ENCODE peak calls at places on chromosomes 3 and 15, in four cellular contexts. Q is lower lobe of right lung, V is Peyer's patch, G is A549. Y is an unnamed sample.

GRCh38 chr3:112446343-112446742 is 52.9 kb downstream of the BTLA start:
- DNase-seq in G (no peak), Q (no peak), V (no peak), Y (no peak)

GRCh38 chr3:153463895-153464294 is 301.9 kb downstream of the RAP2B start:
- DNase-seq in Q (no peak), G (no peak), V (no peak), Y (no peak)

GRCh38 chr3:39062180-39062579 is 10.4 kb downstream of the WDR48 start:
- DNase-seq in G (no peak), Q (no peak), V (no peak), Y (no peak)

GRCh38 chr15:48541659-48542334 is 103.7 kb downstream of the FBN1 start:
- DNase-seq in G (no peak), Q (no peak), V (no peak), Y (no peak)

GRCh38 chr15:94119923-94120775 is 111.2 kb upstream of the MCTP2 start:
- DNase-seq in G (peak; percentile 51), V (no peak), Q (no peak), Y (peak; percentile 45)

GRCh38 chr3:76490064-76490463 is 549.8 kb upstream of the ROBO2 start:
- DNase-seq in V (no peak), Q (no peak), G (no peak), Y (no peak)

GRCh38 chr15:68484696-68485400 is 52.9 kb upstream of the ITGA11 start:
- DNase-seq in V (no peak), Q (no peak), G (no peak), Y (no peak)

GRCh38 chr15:68298882-68299381 is 21.4 kb downstream of the FEM1B start:
- DNase-seq in G (no peak), V (no peak), Q (no peak), Y (no peak)

GRCh38 chr3:179671709-179672337 is 19.0 kb downstream of the USP13 start:
- DNase-seq in V (no peak), G (no peak), Q (no peak), Y (no peak)

GRCh38 chr3:13277130-13277783 is 142.9 kb downstream of the NUP210 start:
- DNase-seq in V (peak; percentile 32), G (no peak), Q (peak; percentile 15), Y (no peak)

GRCh38 chr3:129383292-129383860 is 45.1 kb downstream of the EFCAB12 start:
- DNase-seq in Q (no peak), V (no peak), G (peak; percentile 76), Y (no peak)

GRCh38 chr3:121436641-121437040 is 109.1 kb downstream of the POLQ start:
- DNase-seq in Q (no peak), G (no peak), V (no peak), Y (no peak)

GRCh38 chr15:34365073-34365825 is 1.7 kb downstream of the LPCAT4 start:
- DNase-seq in G (no peak), Q (no peak), V (no peak), Y (no peak)

GRCh38 chr3:32472716-32473115 is 29.9 kb downstream of the CMTM6 start:
- DNase-seq in G (no peak), V (no peak), Q (no peak), Y (no peak)

GRCh38 chr15:51286816-51287215 is 51.6 kb downstream of the CYP19A1 start:
- DNase-seq in V (no peak), G (no peak), Q (no peak), Y (no peak)
- TF ChIP-seq CTCF in V (no peak), G (no peak), Q (peak; percentile 20), Y (no peak)

GRCh38 chr3:52314495-52314894 is 1.6 kb upstream of the DNAH1 start:
- DNase-seq in Q (no peak), G (no peak), V (no peak), Y (peak; percentile 37)

GRCh38 chr3:52317601-52318000 is 1.5 kb downstream of the DNAH1 start:
- DNase-seq in Q (peak; percentile 84), G (no peak), V (peak; percentile 73), Y (peak; percentile 60)

GRCh38 chr3:52317178-52317577 is 1.1 kb downstream of the DNAH1 start:
- DNase-seq in G (no peak), V (no peak), Q (no peak), Y (peak; percentile 63)

GRCh38 chr3:52315006-52315405 is 1.1 kb upstream of the DNAH1 start:
- DNase-seq in G (no peak), V (no peak), Q (no peak), Y (peak; percentile 40)

GRCh38 chr3:52315977-52316764 is at the start of gene DNAH1:
- DNase-seq in Q (no peak), G (no peak), V (no peak), Y (peak; percentile 7)
- H3K4me3 ChIP-seq in Q (peak within 1 kb of the TSS; percentile 54), G (no peak within 1 kb of the TSS), V (no peak within 1 kb of the TSS), Y (peak within 1 kb of the TSS; percentile 25)

DNA sequence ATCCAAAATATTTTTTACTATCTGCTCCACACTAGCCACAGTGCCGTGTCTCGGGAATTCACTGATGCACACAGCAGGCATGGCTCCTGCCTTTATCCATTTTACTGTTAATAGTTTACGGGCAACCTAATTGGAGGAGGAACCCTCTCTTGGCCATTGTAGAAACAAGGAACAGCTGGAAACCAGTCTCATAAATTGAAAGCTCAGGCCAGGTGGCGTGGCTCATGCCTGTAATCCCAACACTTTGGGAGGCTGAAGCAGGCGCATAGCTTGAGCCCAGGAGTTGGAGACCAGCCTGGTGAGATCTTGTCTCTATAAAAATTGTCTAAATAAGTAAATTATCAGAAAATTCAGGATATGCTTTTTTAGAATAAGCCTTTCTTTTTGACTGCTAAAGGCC is 39.0 kb downstream of the IL5RA start:
- DNase-seq in G (no peak), Q (no peak), V (no peak), Y (no peak)
- TF ChIP-seq CTCF in G (no peak), Q (no peak), V (no peak), Y (no peak)

GRCh38 chr3:5299146-5299545 is 111.6 kb downstream of the EDEM1 start:
- DNase-seq in Q (no peak), G (no peak), V (no peak), Y (no peak)
- H3K4me3 ChIP-seq in Q (no peak overlapping the region), G (no peak overlapping the region), V (no peak overlapping the region), Y (no peak overlapping the region)

GRCh38 chr3:123271466-123272159 is 69.9 kb downstream of the SEC22A start:
- DNase-seq in G (no peak), Q (no peak), V (no peak), Y (no peak)

GRCh38 chr3:123272547-123272946 is 70.8 kb downstream of the SEC22A start:
- DNase-seq in V (no peak), G (no peak), Q (no peak), Y (no peak)

GRCh38 chr3:123270818-123271217 is 69.1 kb downstream of the SEC22A start:
- DNase-seq in Q (no peak), V (no peak), G (no peak), Y (no peak)

GRCh38 chr3:123262868-123263267 is 61.1 kb downstream of the SEC22A start:
- DNase-seq in G (no peak), V (no peak), Q (no peak), Y (no peak)

DNA sequence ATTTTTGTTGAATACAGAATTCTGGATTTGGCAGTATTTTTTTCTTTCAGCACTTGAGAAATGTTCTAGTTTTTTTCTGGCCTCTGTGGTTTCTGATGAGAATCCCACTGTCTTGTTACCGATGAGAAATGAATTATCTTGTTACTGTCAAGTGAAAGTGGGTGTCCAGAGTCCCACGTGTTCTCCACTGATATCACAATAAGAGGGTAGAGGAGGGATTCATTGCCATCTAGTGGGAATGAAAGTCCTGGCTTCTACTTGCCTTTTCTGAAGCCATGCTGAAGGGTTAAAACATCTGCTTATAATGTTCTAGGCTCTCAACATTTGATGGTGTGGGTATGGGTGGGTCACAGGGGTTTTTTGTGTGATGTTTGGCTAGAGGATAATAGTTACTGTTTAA is 66.1 kb downstream of the SEC22A start:
- DNase-seq in G (no peak), V (no peak), Q (no peak), Y (no peak)
- TF ChIP-seq CTCF in G (no peak), V (no peak), Q (no peak), Y (no peak)

GRCh38 chr3:62873672-62874397 is 1.4 kb downstream of the CADPS start:
- DNase-seq in V (peak; percentile 85), Q (peak; percentile 44), G (peak; percentile 10), Y (peak; percentile 35)
- H3K4me3 ChIP-seq in V (peak overlapping the region; percentile 32), Q (peak overlapping the region; percentile 47), G (peak overlapping the region; percentile 48), Y (peak overlapping the region; percentile 24)

GRCh38 chr3:132722165-132723023 is at the start of gene NPHP3:
- DNase-seq in G (peak; percentile 77), V (peak; percentile 100), Q (peak; percentile 97), Y (peak; percentile 99)
- TF ChIP-seq CTCF in G (no peak), V (no peak), Q (peak; percentile 5), Y (peak; percentile 1)

DNA sequence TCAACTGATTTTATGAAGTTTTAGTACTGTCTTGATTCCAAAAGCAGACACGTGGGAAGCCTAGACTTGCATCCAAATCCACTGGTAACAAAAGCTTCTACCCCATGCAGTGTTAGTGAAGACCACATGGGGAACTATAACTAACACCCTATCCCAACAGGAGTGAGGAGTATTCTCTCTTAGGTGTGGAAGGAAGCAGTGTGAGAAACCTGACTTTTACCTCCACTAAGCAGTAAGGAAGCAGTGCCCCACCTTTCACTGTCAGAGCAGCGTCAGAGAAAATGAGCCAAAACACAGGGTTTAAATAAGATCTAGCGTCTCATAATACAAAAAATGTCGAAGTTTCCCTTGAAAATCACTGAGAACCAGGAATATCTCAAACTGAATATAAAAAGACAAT is 60.5 kb downstream of the DLG1 start:
- DNase-seq in V (no peak), G (no peak), Q (no peak), Y (no peak)
- H3K4me3 ChIP-seq in V (no peak overlapping the region), G (no peak overlapping the region), Q (no peak overlapping the region), Y (no peak overlapping the region)

DNA sequence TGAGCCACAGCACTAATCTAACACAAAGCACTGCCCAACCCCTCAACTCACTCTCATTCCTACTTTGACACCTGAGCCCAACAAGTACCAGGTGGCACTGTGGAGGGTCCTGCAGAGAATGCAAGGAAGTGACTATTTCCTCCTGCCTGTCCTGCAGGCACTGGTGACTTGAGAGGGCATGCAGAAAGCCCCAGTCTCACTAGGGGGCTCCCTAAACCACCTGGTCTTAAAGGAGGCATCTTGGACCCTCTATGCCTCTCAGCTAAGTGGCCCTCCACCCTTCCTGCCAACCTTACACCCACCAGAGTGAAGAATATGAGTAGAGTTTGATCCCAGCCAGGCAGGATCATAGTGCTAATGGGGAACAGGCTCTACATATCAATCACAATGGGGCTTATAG is 15.2 kb downstream of the TRAIP start:
- DNase-seq in G (no peak), Q (no peak), V (no peak), Y (no peak)
- TF ChIP-seq CTCF in G (peak; percentile 45), Q (peak; percentile 22), V (no peak), Y (peak; percentile 14)